ENCODE peak calls at places on chromosomes 12 and 14, in ten cellular contexts. P is effector memory CD4-positive, alpha-beta T cell; Z is frontal cortex; B is pancreas; V is epithelial cell of esophagus; N is NCI-H1105; H is lower lobe of right lung; T is mucosa of descending colon; R is OCI-LY7; Y is activated gamma-delta T cell treated with Interleukin-2 at 50 U/mL for 16 hours. F is an unnamed sample.

GRCh38 chr14:67428501-67429031 is 16.6 kb upstream of the PLEK2 start:
- DNase-seq in P (no peak), Z (no peak), B (no peak), V (peak; percentile 82), N (no peak), H (no peak), T (peak; percentile 54), R (no peak), Y (no peak), F (peak; percentile 56)

GRCh38 chr12:39613525-39613924 is 6.1 kb downstream of the ABCD2 start:
- DNase-seq in P (no peak), Z (no peak), B (no peak), V (no peak), N (no peak), H (no peak), T (no peak), R (no peak), Y (no peak), F (no peak)

GRCh38 chr14:71620401-71620800 is 311.8 kb upstream of the RGS6 start:
- DNase-seq in P (no peak), Z (no peak), B (no peak), V (peak; percentile 59), N (no peak), H (no peak), T (no peak), R (no peak), Y (no peak), F (peak; percentile 66)

GRCh38 chr12:115710104-115710564 is 567.4 kb downstream of the MED13L start:
- DNase-seq in P (no peak), Z (no peak), B (no peak), V (peak; percentile 5), N (no peak), H (no peak), T (no peak), R (no peak), Y (no peak), F (peak; percentile 6)

GRCh38 chr14:68703093-68703492 is 89.8 kb downstream of the ZFP36L1 start:
- DNase-seq in P (peak; percentile 27), Z (no peak), B (no peak), V (peak; percentile 91), N (no peak), H (no peak), T (no peak), R (no peak), Y (no peak), F (peak; percentile 86)

GRCh38 chr14:22296722-22297121 is 292.3 kb downstream of the DAD1 start:
- DNase-seq in P (no peak), Z (no peak), B (no peak), V (peak; percentile 55), N (no peak), H (no peak), T (no peak), R (no peak), Y (no peak), F (peak; percentile 81)

GRCh38 chr14:105943973-105944602 is 417.7 kb downstream of the TMEM121 start:
- DNase-seq in P (no peak), Z (no peak), B (no peak), V (no peak), N (no peak), H (no peak), T (no peak), R (no peak), Y (no peak), F (no peak)

GRCh38 chr14:73238941-73239340 is 1.6 kb downstream of the PAPLN start:
- DNase-seq in P (no peak), Z (no peak), B (no peak), V (no peak), N (no peak), H (no peak), T (no peak), R (no peak), Y (no peak), F (no peak)

GRCh38 chr12:57131896-57132744 is 3.8 kb downstream of the LRP1 start:
- DNase-seq in P (no peak), Z (peak; percentile 31), B (no peak), V (no peak), N (no peak), H (no peak), T (no peak), R (no peak), Y (no peak), F (no peak)

GRCh38 chr12:19857197-19857596 is 417.9 kb downstream of the AEBP2 start:
- DNase-seq in P (no peak), Z (no peak), B (no peak), V (no peak), N (no peak), H (no peak), T (no peak), R (no peak), Y (no peak), F (no peak)

GRCh38 chr14:84976805-84977204 is 553.1 kb upstream of the FLRT2 start:
- DNase-seq in P (no peak), Z (no peak), B (no peak), V (no peak), N (no peak), H (no peak), T (no peak), R (no peak), Y (no peak), F (no peak)